ENCODE peak calls at places on chromosomes 1 and 21, in four cellular contexts. F is stimulated activated CD8-positive, alpha-beta memory T cell treated with anti-CD3 and anti-CD28 coated beads, Interleukin-15, amount 100 ng/mL, for 1 hour; N is HepG2; V is heart right ventricle. B is an unnamed sample.
A peak's percentile ranks its signal among the peaks of the same experiment; 100 is the strongest.

GRCh38 chr1:1461721-1462317 is 9.7 kb upstream of the ATAD3B start:
- DNase-seq in F (no peak), N (no peak), V (no peak), B (no peak)

GRCh38 chr1:3003941-3004270 is 17.4 kb upstream of the ACTRT2 start:
- DNase-seq in V (no peak), F (no peak), N (no peak), B (no peak)

GRCh38 chr1:233253231-233254038 is 42.1 kb downstream of the PCNX2 start:
- DNase-seq in F (no peak), N (peak; percentile 68), V (no peak), B (no peak)

GRCh38 chr1:44505210-44505993 is 100.3 kb downstream of the RNF220 start:
- DNase-seq in F (no peak), V (peak; percentile 31), N (no peak), B (no peak)

GRCh38 chr21:35149698-35150097 is 100.6 kb upstream of the RUNX1 start:
- DNase-seq in V (no peak), F (no peak), N (no peak), B (no peak)

GRCh38 chr1:194233069-194233468 is 1046.7 kb upstream of the B3GALT2 start:
- DNase-seq in N (no peak), F (no peak), V (no peak), B (no peak)

GRCh38 chr1:68207129-68207689 is 25.1 kb downstream of the WLS start:
- DNase-seq in V (no peak), N (no peak), F (no peak), B (no peak)

GRCh38 chr1:3473381-3473844 is 18.9 kb downstream of the ARHGEF16 start:
- DNase-seq in F (no peak), V (no peak), N (no peak), B (no peak)

GRCh38 chr1:176073524-176074157 is 133.4 kb downstream of the COP1 start:
- DNase-seq in F (no peak), V (no peak), N (peak; percentile 57), B (no peak)

GRCh38 chr1:14742181-14742980 is 143.9 kb downstream of the KAZN start:
- DNase-seq in V (no peak), F (no peak), N (peak; percentile 56), B (no peak)

GRCh38 chr1:74463301-74463988 is 49.0 kb downstream of the LRRC53 start:
- DNase-seq in V (no peak), N (no peak), F (no peak), B (no peak)

GRCh38 chr1:204360314-204360713 is 585 bp upstream of the PLEKHA6 start:
- DNase-seq in N (no peak), F (no peak), V (no peak), B (no peak)

GRCh38 chr1:51734899-51735745 is 118.2 kb downstream of the OSBPL9 start:
- DNase-seq in N (no peak), V (no peak), F (no peak), B (no peak)

GRCh38 chr21:16605588-16605987 is 875.8 kb downstream of the USP25 start:
- DNase-seq in F (no peak), N (no peak), V (no peak), B (no peak)

GRCh38 chr1:81706650-81707435 is 93.9 kb upstream of the ADGRL2 start:
- DNase-seq in N (no peak), V (no peak), F (no peak), B (no peak)

B was measured in vagina.